ENCODE peak calls at places on chromosome 14, in seven cellular contexts. B is IMR-90, K is trophoblast cell, V is H9, U is H1, C is mesenchymal stem cell, Z is neuronal stem cell. X is an unnamed sample.

GRCh38 chr14:65187421-65188049 is 85.2 kb upstream of the MAX start:
- DNase-seq in V (peak; percentile 62), B (no peak), U (no peak), C (no peak), K (no peak), Z (no peak), X (no peak)

GRCh38 chr14:68337279-68337678 is 455.6 kb downstream of the ZFP36L1 start:
- DNase-seq in C (no peak), U (no peak), K (no peak), V (no peak), Z (no peak), B (no peak), X (no peak)

GRCh38 chr14:103103461-103104388 is 9.2 kb downstream of the EXOC3L4 start:
- DNase-seq in U (peak; percentile 76), B (peak; percentile 35), V (peak; percentile 68), Z (no peak), K (peak; percentile 90), C (peak; percentile 45), X (no peak)

GRCh38 chr14:50299585-50299984 is 12.4 kb downstream of the L2HGDH start:
- DNase-seq in B (no peak), U (no peak), C (no peak), K (no peak), V (no peak), Z (no peak), X (peak; percentile 28)

GRCh38 chr14:78785265-78785664 is 615.1 kb downstream of the NRXN3 start:
- DNase-seq in U (no peak), K (no peak), V (no peak), Z (no peak), B (no peak), C (no peak), X (no peak)

GRCh38 chr14:59189281-59189821 is 884 bp downstream of the DAAM1 start:
- DNase-seq in U (peak; percentile 63), K (peak; percentile 48), C (no peak), Z (peak; percentile 17), V (peak; percentile 28), B (peak; percentile 18), X (peak; percentile 79)

GRCh38 chr14:65210118-65210826 is 108.0 kb upstream of the MAX start:
- DNase-seq in V (no peak), C (peak; percentile 70), U (no peak), B (peak; percentile 29), K (peak; percentile 17), Z (no peak), X (no peak)

GRCh38 chr14:53149656-53150319 is 3.3 kb downstream of the DDHD1 start:
- DNase-seq in U (no peak), B (no peak), K (no peak), Z (no peak), V (no peak), C (no peak), X (no peak)

GRCh38 chr14:103105580-103106168 is 11.1 kb downstream of the EXOC3L4 start:
- DNase-seq in U (no peak), Z (no peak), K (peak; percentile 35), B (no peak), C (no peak), V (no peak), X (no peak)

GRCh38 chr14:91580886-91581615 is 70.9 kb upstream of the PPP4R3A start:
- DNase-seq in K (peak; percentile 83), Z (no peak), U (no peak), V (no peak), C (no peak), B (no peak), X (peak; percentile 30)

GRCh38 chr14:61598980-61599379 is 96.3 kb upstream of the HIF1A start:
- DNase-seq in K (no peak), V (no peak), Z (no peak), U (no peak), C (no peak), B (no peak), X (no peak)

GRCh38 chr14:94024549-94024948 is 1.6 kb upstream of the OTUB2 start:
- DNase-seq in K (no peak), U (no peak), V (no peak), B (no peak), C (no peak), Z (no peak), X (no peak)

GRCh38 chr14:85172889-85173458 is 357.0 kb upstream of the FLRT2 start:
- DNase-seq in Z (no peak), B (no peak), K (no peak), U (no peak), C (no peak), V (no peak), X (no peak)
- H2AK5ac ChIP-seq in Z (no peak overlapping the region), B (no peak overlapping the region), K (no peak overlapping the region), U (no peak overlapping the region), C (no peak overlapping the region), V (no peak overlapping the region), X (no peak overlapping the region)

GRCh38 chr14:63418020-63418419 is 99.3 kb upstream of the GPHB5 start:
- DNase-seq in K (no peak), U (no peak), C (no peak), V (no peak), Z (no peak), B (no peak), X (no peak)

DNA sequence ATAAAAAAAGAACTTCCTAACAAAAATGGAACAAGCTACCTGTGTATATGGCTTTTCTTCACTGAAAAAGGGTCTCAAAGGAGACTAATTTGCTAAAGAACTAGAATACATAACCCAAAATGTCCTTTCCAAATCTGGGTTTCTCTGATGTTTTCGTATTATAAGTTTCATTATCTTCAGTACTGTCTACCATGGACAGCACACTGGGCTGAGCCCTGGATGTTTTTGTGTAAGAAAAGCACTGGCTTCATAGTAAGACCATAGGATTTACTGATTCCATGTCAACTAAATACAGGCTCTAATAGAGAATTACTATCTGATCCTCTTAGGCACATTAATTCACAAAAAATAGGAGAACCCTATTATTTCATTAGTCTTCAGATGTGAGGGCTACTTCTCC is 94.3 kb upstream of the GPHB5 start:
- DNase-seq in Z (no peak), V (no peak), K (no peak), C (no peak), U (no peak), B (peak; percentile 6), X (no peak)
- H2AK5ac ChIP-seq in Z (no peak overlapping the region), V (no peak overlapping the region), K (no peak overlapping the region), C (no peak overlapping the region), U (no peak overlapping the region), B (no peak overlapping the region), X (no peak overlapping the region)

GRCh38 chr14:39847852-39848251 is 415.6 kb upstream of the FBXO33 start:
- DNase-seq in Z (no peak), U (no peak), K (no peak), B (no peak), V (no peak), C (no peak), X (no peak)

GRCh38 chr14:39841088-39841487 is 408.9 kb upstream of the FBXO33 start:
- DNase-seq in Z (no peak), V (no peak), K (no peak), B (no peak), C (peak; percentile 23), U (no peak), X (no peak)

GRCh38 chr14:39847191-39847590 is 415.0 kb upstream of the FBXO33 start:
- DNase-seq in V (no peak), C (peak; percentile 26), K (no peak), B (no peak), Z (no peak), U (no peak), X (no peak)

DNA sequence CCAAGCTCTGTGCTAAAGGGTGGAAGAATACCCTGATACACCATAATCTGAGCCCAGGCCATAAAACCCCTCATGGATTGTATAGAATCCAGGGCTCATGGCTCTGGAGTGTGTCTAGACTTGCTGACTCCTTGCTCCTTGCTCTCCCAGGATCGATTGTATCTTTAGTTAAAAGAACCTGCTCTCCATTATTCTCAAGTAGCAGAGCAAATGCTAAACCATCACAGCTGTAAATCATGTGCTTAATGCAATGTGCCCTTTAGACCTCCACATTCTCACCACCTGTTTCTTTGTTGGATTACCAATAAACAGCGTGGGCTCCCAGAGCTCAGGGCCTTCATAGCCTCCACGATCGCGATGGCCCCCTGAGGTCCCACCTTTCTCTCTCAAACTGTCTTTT is 411.6 kb upstream of the FBXO33 start:
- DNase-seq in U (no peak), C (no peak), V (no peak), Z (no peak), K (peak; percentile 68), B (no peak), X (no peak)
- H2AK5ac ChIP-seq in U (no peak overlapping the region), C (no peak overlapping the region), V (no peak overlapping the region), Z (no peak overlapping the region), K (peak overlapping the region; percentile 54), B (no peak overlapping the region), X (no peak overlapping the region)

GRCh38 chr14:21278632-21279031 is 1.3 kb upstream of the RPGRIP1 start:
- DNase-seq in V (no peak), C (no peak), B (no peak), K (peak; percentile 3), U (no peak), Z (no peak), X (no peak)
- H2AK5ac ChIP-seq in V (no peak overlapping the region), C (no peak overlapping the region), B (no peak overlapping the region), K (no peak overlapping the region), U (no peak overlapping the region), Z (no peak overlapping the region), X (no peak overlapping the region)

GRCh38 chr14:60573943-60574496 is 65.1 kb downstream of the SIX6 start:
- DNase-seq in B (no peak), K (no peak), V (no peak), U (no peak), C (no peak), Z (no peak), X (no peak)

DNA sequence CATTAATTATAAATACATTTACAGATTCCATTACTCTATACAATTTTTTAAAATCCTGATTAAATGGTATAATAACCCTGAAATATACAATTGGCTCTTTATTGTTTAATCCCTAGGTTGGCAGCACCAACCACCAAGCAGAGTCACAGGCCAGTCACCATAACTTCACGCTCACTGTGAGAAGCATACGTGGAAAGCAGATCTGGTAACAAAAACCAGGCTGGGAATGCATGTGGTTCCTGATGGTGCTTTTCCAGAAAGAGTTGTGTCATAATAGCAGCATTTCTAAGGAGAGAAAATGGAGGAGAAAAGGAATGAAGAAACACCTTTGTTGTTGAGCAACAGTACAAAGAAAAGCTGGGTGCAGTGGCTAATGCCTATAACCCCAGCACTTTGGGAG is 66.1 kb downstream of the SIX6 start:
- DNase-seq in C (no peak), U (no peak), V (no peak), B (no peak), K (no peak), Z (no peak), X (no peak)
- H2AK5ac ChIP-seq in C (no peak overlapping the region), U (no peak overlapping the region), V (no peak overlapping the region), B (no peak overlapping the region), K (no peak overlapping the region), Z (no peak overlapping the region), X (no peak overlapping the region)

GRCh38 chr14:89284368-89285058 is 132.5 kb downstream of the FOXN3 start:
- DNase-seq in B (peak; percentile 63), U (no peak), Z (no peak), K (peak; percentile 76), V (no peak), C (no peak), X (no peak)
- H2AK5ac ChIP-seq in B (no peak overlapping the region), U (peak overlapping the region; percentile 69), Z (no peak overlapping the region), K (peak overlapping the region; percentile 65), V (no peak overlapping the region), C (no peak overlapping the region), X (no peak overlapping the region)

GRCh38 chr14:34171431-34171830 is 220.6 kb upstream of the EGLN3 start:
- DNase-seq in B (no peak), U (no peak), V (no peak), Z (no peak), K (no peak), C (no peak), X (no peak)
- H2AK5ac ChIP-seq in B (no peak overlapping the region), U (no peak overlapping the region), V (no peak overlapping the region), Z (no peak overlapping the region), K (no peak overlapping the region), C (no peak overlapping the region), X (no peak overlapping the region)